ENCODE peak calls at places on chromosome 7, in eight cellular contexts. B is RWPE1; C is stimulated activated CD8-positive, alpha-beta memory T cell treated with anti-CD3 and anti-CD28 coated beads, Interleukin-12 subunit alpha, Interleukin-12 subunit beta, amount 100 ng/mL, for 1 hour; F is heart left ventricle; W is foreskin fibroblast; P is spleen; D is H1; S is C1 segment of cervical spinal cord. Z is an unnamed sample.
A peak's percentile ranks its signal among the peaks of the same experiment; 100 is the strongest.

GRCh38 chr7:7002416-7003062 is 176.5 kb upstream of the CCZ1B start:
- DNase-seq in B (no peak), C (no peak), F (no peak), W (no peak), P (no peak), D (peak; percentile 1), S (no peak), Z (no peak)

GRCh38 chr7:42068554-42069280 is 168.3 kb downstream of the GLI3 start:
- DNase-seq in B (no peak), C (no peak), F (no peak), W (no peak), P (no peak), D (no peak), S (no peak), Z (no peak)

GRCh38 chr7:131879424-131879823 is 323.0 kb upstream of the PODXL start:
- DNase-seq in B (no peak), C (no peak), F (no peak), W (no peak), P (no peak), D (no peak), S (no peak), Z (no peak)

GRCh38 chr7:1192171-1192676 is 32.2 kb upstream of the ZFAND2A start:
- DNase-seq in B (peak; percentile 34), C (no peak), F (no peak), W (peak; percentile 72), P (no peak), D (no peak), S (no peak), Z (no peak)

GRCh38 chr7:75793676-75794075 is 19.9 kb downstream of the CCL24 start:
- DNase-seq in B (no peak), C (no peak), F (no peak), W (no peak), P (no peak), D (no peak), S (no peak), Z (no peak)

GRCh38 chr7:29926761-29927160 is 62.8 kb downstream of the SCRN1 start:
- DNase-seq in B (no peak), C (no peak), F (no peak), W (no peak), P (no peak), D (no peak), S (no peak), Z (no peak)

GRCh38 chr7:129160161-129160911 is 15.8 kb downstream of the TSPAN33 start:
- DNase-seq in B (no peak), C (no peak), F (no peak), W (no peak), P (no peak), D (no peak), S (no peak), Z (no peak)

GRCh38 chr7:24877790-24878311 is 102.1 kb downstream of the OSBPL3 start:
- DNase-seq in B (no peak), C (no peak), F (no peak), W (peak; percentile 21), P (no peak), D (no peak), S (no peak), Z (no peak)

GRCh38 chr7:80481196-80481884 is 30.5 kb downstream of the GNAT3 start:
- DNase-seq in B (peak; percentile 46), C (no peak), F (no peak), W (no peak), P (no peak), D (peak; percentile 25), S (no peak), Z (no peak)

GRCh38 chr7:89681448-89681847 is 472.8 kb upstream of the STEAP1 start:
- DNase-seq in B (no peak), C (no peak), F (no peak), W (no peak), P (no peak), D (no peak), S (no peak), Z (no peak)

GRCh38 chr7:16913643-16914042 is 31.9 kb upstream of the AGR3 start:
- DNase-seq in B (no peak), C (no peak), F (no peak), W (no peak), P (no peak), D (no peak), S (no peak), Z (no peak)

GRCh38 chr7:29924006-29924405 is 65.6 kb downstream of the SCRN1 start:
- DNase-seq in B (no peak), C (no peak), F (no peak), W (no peak), P (no peak), D (no peak), S (no peak), Z (no peak)

GRCh38 chr7:7884855-7885254 is 83.7 kb upstream of the GLCCI1 start:
- DNase-seq in B (no peak), C (no peak), F (no peak), W (peak; percentile 21), P (no peak), D (no peak), S (no peak), Z (no peak)

GRCh38 chr7:27155816-27156507 is 513 bp downstream of the HOXA7 start:
- DNase-seq in B (no peak), C (no peak), F (no peak), W (no peak), P (peak; percentile 78), D (no peak), S (no peak), Z (no peak)

GRCh38 chr7:26620352-26620751 is 244.0 kb downstream of the SKAP2 start:
- DNase-seq in B (peak; percentile 15), C (no peak), F (no peak), W (no peak), P (no peak), D (peak; percentile 53), S (no peak), Z (no peak)

Z was measured in heart right ventricle.